ENCODE peak calls at places on chromosome 15, in four cellular contexts. S is endothelial cell of umbilical vein; Z is MM.1S; J is CD8-positive, alpha-beta T cell. K is an unnamed sample.
A peak's percentile ranks its signal among the peaks of the same experiment; 100 is the strongest.

GRCh38 chr15:28184166-28184565 is 85.1 kb upstream of the OCA2 start:
- DNase-seq in S (no peak), Z (no peak), J (no peak), K (no peak)

GRCh38 chr15:36050899-36051298 is 504.9 kb upstream of the DPH6 start:
- DNase-seq in S (no peak), Z (no peak), J (no peak), K (no peak)

GRCh38 chr15:71118345-71118744 is 3.1 kb downstream of the THSD4 start:
- DNase-seq in S (no peak), Z (no peak), J (no peak), K (no peak)

GRCh38 chr15:65368646-65369045 is 9.2 kb downstream of the IGDCC3 start:
- DNase-seq in S (no peak), Z (no peak), J (no peak), K (peak; percentile 15)

GRCh38 chr15:101474233-101474632 is 15.3 kb downstream of the PCSK6 start:
- DNase-seq in S (no peak), Z (no peak), J (no peak), K (no peak)

GRCh38 chr15:101065570-101066221 is 146.5 kb downstream of the LRRK1 start:
- DNase-seq in S (no peak), Z (no peak), J (no peak), K (no peak)

GRCh38 chr15:39629906-39630305 is 49.0 kb downstream of the THBS1 start:
- DNase-seq in S (no peak), Z (no peak), J (no peak), K (no peak)

GRCh38 chr15:92468987-92469386 is 75.3 kb downstream of the ST8SIA2 start:
- DNase-seq in S (no peak), Z (no peak), J (no peak), K (no peak)

GRCh38 chr15:31227954-31228542 is 98.6 kb upstream of the KLF13 start:
- DNase-seq in S (no peak), Z (peak; percentile 45), J (no peak), K (no peak)

GRCh38 chr15:31333119-31333518 is 6.5 kb downstream of the KLF13 start:
- DNase-seq in S (no peak), Z (no peak), J (no peak), K (no peak)

GRCh38 chr15:41022487-41023090 is 69.3 kb downstream of the CHAC1 start:
- DNase-seq in S (peak; percentile 80), Z (peak; percentile 54), J (peak; percentile 7), K (no peak)

GRCh38 chr15:55993804-55994539 is 560 bp upstream of the NEDD4 start:
- DNase-seq in S (peak; percentile 70), Z (no peak), J (no peak), K (no peak)

GRCh38 chr15:73979636-73980035 is 12.5 kb downstream of the STOML1 start:
- DNase-seq in S (no peak), Z (no peak), J (no peak), K (no peak)

GRCh38 chr15:66131200-66131599 is 122.3 kb downstream of the MEGF11 start:
- DNase-seq in S (no peak), Z (no peak), J (no peak), K (no peak)

GRCh38 chr15:68553994-68554715 is 24.6 kb upstream of the CORO2B start:
- DNase-seq in S (peak; percentile 59), Z (peak; percentile 66), J (peak; percentile 51), K (peak; percentile 43)

GRCh38 chr15:81363713-81364112 is 10.3 kb downstream of the TMC3 start:
- DNase-seq in S (no peak), Z (no peak), J (no peak), K (no peak)
- H3K4me1 ChIP-seq in S (no peaks in the 10 kb centered on the region), Z (no peaks in the 10 kb centered on the region), J (no peaks in the 10 kb centered on the region), K (no peaks in the 10 kb centered on the region)

GRCh38 chr15:85531083-85531482 is 150.7 kb downstream of the AKAP13 start:
- DNase-seq in S (no peak), Z (no peak), J (no peak), K (no peak)
- H3K4me1 ChIP-seq in S (peaks cover 13% of the 10 kb centered on the region), Z (peaks cover 21% of the 10 kb centered on the region), J (peaks cover 24% of the 10 kb centered on the region), K (peaks cover 33% of the 10 kb centered on the region)

GRCh38 chr15:57557267-57557666 is 34.4 kb upstream of the MYZAP start:
- DNase-seq in S (no peak), Z (no peak), J (no peak), K (no peak)
- H3K4me1 ChIP-seq in S (peaks cover 54% of the 10 kb centered on the region), Z (no peaks in the 10 kb centered on the region), J (no peaks in the 10 kb centered on the region), K (peaks cover 17% of the 10 kb centered on the region)

DNA sequence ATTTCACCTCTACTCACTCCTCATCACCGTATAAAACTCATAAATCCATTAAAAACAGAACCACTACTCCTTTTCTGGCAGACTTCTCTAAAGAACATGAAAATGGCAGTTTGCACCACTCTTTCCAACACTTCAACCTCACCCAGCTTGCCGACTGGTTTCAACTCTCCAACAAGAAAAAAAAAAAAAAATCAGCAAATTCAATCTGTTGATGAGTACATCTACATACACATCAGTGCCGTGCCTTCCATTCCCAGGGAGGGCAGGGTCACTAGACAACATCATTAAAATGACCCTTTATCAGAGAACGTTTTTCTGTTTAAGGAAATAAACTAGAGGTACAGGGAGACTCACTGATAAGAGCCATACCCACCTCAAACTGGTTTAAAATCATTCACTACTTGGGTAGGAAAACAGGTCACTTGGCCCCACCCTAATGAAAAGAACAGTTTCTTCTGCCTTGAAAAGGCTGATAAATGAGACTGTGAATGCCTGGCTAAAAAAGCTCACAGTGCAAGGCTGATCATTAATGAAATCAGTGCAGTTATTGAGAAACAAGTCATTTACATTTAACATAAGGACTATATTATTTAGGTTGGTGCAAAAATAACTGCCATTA is 6.0 kb downstream of the ANXA2 start:
- DNase-seq in S (no peak), Z (no peak), J (no peak), K (no peak)
- H3K4me1 ChIP-seq in S (peaks cover 80% of the 10 kb centered on the region), Z (peaks cover 16% of the 10 kb centered on the region), J (peaks cover 11% of the 10 kb centered on the region), K (peaks cover 76% of the 10 kb centered on the region)

GRCh38 chr15:63337046-63337445 is 44.6 kb downstream of the CA12 start:
- DNase-seq in S (no peak), Z (no peak), J (no peak), K (no peak)

GRCh38 chr15:63332367-63333078 is 49.1 kb downstream of the CA12 start:
- DNase-seq in S (peak; percentile 83), Z (no peak), J (no peak), K (no peak)

GRCh38 chr15:63338170-63338569 is 43.5 kb downstream of the CA12 start:
- DNase-seq in S (no peak), Z (no peak), J (no peak), K (no peak)

GRCh38 chr15:63335543-63336240 is 46.0 kb downstream of the CA12 start:
- DNase-seq in S (no peak), Z (no peak), J (no peak), K (no peak)

GRCh38 chr15:63334821-63335220 is 46.8 kb downstream of the CA12 start:
- DNase-seq in S (no peak), Z (no peak), J (no peak), K (no peak)
- H3K4me1 ChIP-seq in S (peaks cover 10% of the 10 kb centered on the region), Z (no peaks in the 10 kb centered on the region), J (no peaks in the 10 kb centered on the region), K (no peaks in the 10 kb centered on the region)

GRCh38 chr15:63495343-63495742 is 9.1 kb upstream of the USP3 start:
- DNase-seq in S (no peak), Z (no peak), J (no peak), K (no peak)
- H3K4me1 ChIP-seq in S (no peaks in the 10 kb centered on the region), Z (peaks cover 36% of the 10 kb centered on the region), J (peaks cover 73% of the 10 kb centered on the region), K (peaks cover 19% of the 10 kb centered on the region)

DNA sequence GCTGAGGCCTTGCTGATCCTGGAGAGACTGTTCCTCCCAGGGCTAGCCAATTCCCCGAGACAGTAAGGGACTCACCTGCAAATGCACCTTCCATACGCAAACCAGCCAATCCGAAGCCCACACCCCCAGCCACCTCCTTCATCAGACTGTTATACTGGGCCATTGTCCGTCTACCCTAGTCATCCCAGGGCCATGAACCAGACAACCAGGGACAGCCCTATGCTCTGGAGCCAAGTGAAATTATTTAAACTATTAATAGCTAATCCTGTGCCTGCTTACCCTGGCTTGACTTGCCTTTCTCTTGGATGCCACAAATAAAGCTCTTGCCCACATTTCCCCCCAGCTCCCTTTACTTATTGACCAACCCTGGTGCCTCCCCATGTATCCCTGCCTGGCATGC is 4.0 kb upstream of the CHRNB4 start:
- DNase-seq in S (no peak), Z (no peak), J (no peak), K (no peak)
- H3K4me1 ChIP-seq in S (peaks cover 2% of the 10 kb centered on the region), Z (no peaks in the 10 kb centered on the region), J (peaks cover 13% of the 10 kb centered on the region), K (peaks cover 4% of the 10 kb centered on the region)

K was measured in right lobe of liver.